ENCODE peak calls at places on chromosomes 5 and 9, in five cellular contexts. O is brain microvascular endothelial cell, F is tibial nerve, G is body of pancreas, C is vagina. U is an unnamed sample.

GRCh38 chr5:72557576-72558336 is 50.5 kb upstream of the ZNF366 start:
- DNase-seq in G (no peak), F (no peak), O (no peak), C (no peak), U (no peak)

GRCh38 chr5:129001831-129002626 is 36.7 kb downstream of the SLC27A6 start:
- DNase-seq in G (no peak), C (no peak), F (no peak), O (no peak), U (no peak)

GRCh38 chr5:93476211-93476851 is 104.7 kb downstream of the NR2F1-AS1 start:
- DNase-seq in O (no peak), C (no peak), F (no peak), G (no peak), U (no peak)

GRCh38 chr9:110131499-110131898 is 76.5 kb downstream of the C9orf152 start:
- DNase-seq in C (no peak), O (no peak), F (no peak), G (no peak), U (no peak)

GRCh38 chr5:79560774-79561524 is 47.0 kb upstream of the HOMER1 start:
- DNase-seq in O (no peak), G (no peak), C (no peak), F (no peak), U (no peak)

GRCh38 chr5:17882760-17883488 is 248.7 kb downstream of the TAF11L14 start:
- DNase-seq in C (no peak), G (no peak), F (no peak), O (no peak), U (no peak)

GRCh38 chr9:28678097-28678496 is 1104.8 kb upstream of the C9orf72 start:
- DNase-seq in F (no peak), C (no peak), G (no peak), O (no peak), U (no peak)

GRCh38 chr5:951940-952596 is 56.5 kb upstream of the NKD2 start:
- DNase-seq in G (no peak), O (no peak), C (no peak), F (no peak), U (no peak)

GRCh38 chr5:77438057-77438456 is 54.1 kb downstream of the WDR41 start:
- DNase-seq in F (no peak), C (no peak), O (no peak), G (no peak), U (no peak)

GRCh38 chr5:127957183-127957582 is 126.4 kb upstream of the SLC12A2 start:
- DNase-seq in F (no peak), C (no peak), G (no peak), O (peak), U (no peak)

GRCh38 chr5:41649659-41650058 is 139.3 kb upstream of the PLCXD3 start:
- DNase-seq in F (no peak), G (no peak), O (peak), C (no peak), U (no peak)

GRCh38 chr5:56286015-56286992 is 53.2 kb upstream of the ANKRD55 start:
- DNase-seq in G (no peak), F (no peak), O (no peak), C (no peak), U (no peak)

GRCh38 chr9:119368179-119368578 is 1.1 kb downstream of the BRINP1 start:
- DNase-seq in G (no peak), O (no peak), F (no peak), C (no peak), U (no peak)

GRCh38 chr9:85723220-85723619 is 18.5 kb downstream of the AGTPBP1 start:
- DNase-seq in C (no peak), F (no peak), G (no peak), O (no peak), U (no peak)

GRCh38 chr5:95669540-95669939 is 13.3 kb downstream of the SPATA9 start:
- DNase-seq in C (peak), O (peak), F (peak), G (peak), U (no peak)

GRCh38 chr9:31908891-31909480 is 475.5 kb upstream of the ACO1 start:
- DNase-seq in C (no peak), F (no peak), G (no peak), O (no peak), U (no peak)

GRCh38 chr9:90124961-90125360 is 517.7 kb downstream of the DIRAS2 start:
- DNase-seq in O (no peak), C (no peak), G (no peak), F (no peak), U (no peak)

GRCh38 chr5:142056831-142057696 is 44.2 kb upstream of the GNPDA1 start:
- DNase-seq in F (no peak), G (no peak), C (no peak), O (no peak), U (no peak)

GRCh38 chr9:119268985-119269384 is 100.2 kb downstream of the BRINP1 start:
- DNase-seq in F (no peak), O (no peak), G (no peak), C (no peak), U (no peak)

GRCh38 chr5:157335534-157336422 is 69.9 kb downstream of the CYFIP2 start:
- DNase-seq in G (no peak), C (no peak), F (peak), O (no peak), U (no peak)

GRCh38 chr9:87498816-87499454 is 1.3 kb downstream of the DAPK1 start:
- DNase-seq in O (no peak), C (no peak), G (no peak), F (no peak), U (no peak)

GRCh38 chr5:154648229-154648628 is 106.9 kb upstream of the LARP1 start:
- DNase-seq in F (no peak), O (no peak), C (no peak), G (peak), U (no peak)

DNA sequence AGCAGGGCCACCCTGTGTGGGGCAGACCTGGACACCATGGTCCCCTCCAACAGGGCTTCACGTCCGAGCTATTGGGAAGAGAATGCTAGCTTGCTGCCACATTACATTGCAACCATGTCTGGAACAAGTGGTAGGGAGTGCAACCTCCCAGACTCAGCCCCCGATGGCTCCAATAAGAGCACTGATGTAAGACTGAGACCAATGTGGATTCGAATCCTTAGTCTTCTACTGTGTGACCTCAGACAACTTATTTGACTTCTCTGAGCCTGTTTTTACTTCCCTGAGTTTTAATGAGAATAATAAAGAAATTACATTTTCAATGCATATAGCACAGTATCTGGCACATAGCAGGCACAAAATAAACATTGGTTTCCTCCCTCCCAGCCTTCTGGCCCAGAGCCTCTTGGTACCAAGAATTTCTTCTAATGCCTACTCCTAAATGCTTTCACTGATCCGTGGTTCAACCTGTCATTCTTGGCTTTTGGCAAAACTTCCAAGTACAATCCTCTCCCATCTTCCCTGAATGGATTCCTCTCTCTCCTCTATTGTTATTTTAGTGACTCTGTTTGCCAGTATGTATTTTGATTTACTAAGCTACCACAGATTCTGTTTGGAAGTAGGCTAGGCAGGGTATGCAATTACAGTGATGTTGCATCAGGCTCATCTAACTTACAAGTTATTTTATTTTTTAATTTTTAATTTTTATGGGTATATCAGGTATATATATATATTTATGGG is 34.6 kb upstream of the COL15A1 start:
- DNase-seq in F (no peak), O (peak), C (no peak), G (no peak), U (no peak)
- H3K27ac ChIP-seq in F (no peak), O (peak), C (peak), G (peak), U (peak)

GRCh38 chr5:134902071-134902801 is 2.7 kb upstream of the PCBD2 start:
- DNase-seq in G (no peak), C (no peak), F (no peak), O (peak), U (no peak)
- H3K27ac ChIP-seq in G (no peak), C (no peak), F (no peak), O (no peak), U (no peak)

GRCh38 chr9:114608525-114608796 is 2.6 kb upstream of the TMEM268 start:
- DNase-seq in O (no peak), F (no peak), G (no peak), C (no peak), U (no peak)

GRCh38 chr9:114606068-114606467 is 5.0 kb upstream of the TMEM268 start:
- DNase-seq in C (no peak), F (no peak), O (no peak), G (no peak), U (no peak)

GRCh38 chr9:114607671-114608524 is 3.2 kb upstream of the TMEM268 start:
- DNase-seq in F (no peak), C (no peak), G (no peak), O (no peak), U (no peak)

GRCh38 chr9:114604974-114605373 is 6.1 kb upstream of the TMEM268 start:
- DNase-seq in O (no peak), C (no peak), G (no peak), F (no peak), U (no peak)

GRCh38 chr9:114606597-114607207 is 4.4 kb upstream of the TMEM268 start:
- DNase-seq in G (peak), C (no peak), F (peak), O (peak), U (no peak)
- H3K27ac ChIP-seq in G (no peak), C (no peak), F (no peak), O (no peak), U (no peak)

DNA sequence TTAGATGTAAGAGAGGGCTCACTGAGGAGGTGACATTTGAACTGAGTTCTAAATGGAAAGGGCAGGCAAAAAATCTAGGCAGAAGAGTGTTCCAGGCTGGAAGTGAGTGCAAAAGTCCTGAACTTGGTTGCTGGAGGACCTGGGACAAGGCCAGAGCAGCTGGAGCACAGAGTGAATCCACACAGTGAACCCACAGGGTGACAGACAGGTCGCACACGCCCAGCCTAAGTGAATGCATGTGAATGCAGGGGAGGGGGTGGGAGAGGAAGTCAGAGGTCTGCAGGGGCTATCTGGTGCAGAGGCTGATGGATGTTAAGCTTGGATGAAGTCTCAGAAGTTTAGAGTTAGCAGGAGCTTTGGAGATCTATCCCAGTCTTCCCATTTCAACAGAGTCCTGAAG is 556 bp upstream of the TTF1 start:
- DNase-seq in O (no peak), G (no peak), F (no peak), C (no peak), U (no peak)
- H3K27ac ChIP-seq in O (no peak), G (no peak), F (no peak), C (no peak), U (peak)

U was measured in lower lobe of right lung.